ENCODE peak calls at places on chromosomes 16 and 17, in ten cellular contexts. A is glutamatergic neuron; T is HCEC 1CT; K is NCI-H1092 treated with DMSO at 0.1 percent for 48 hours; C is stimulated activated CD4-positive, alpha-beta T cell treated with anti-CD3 and anti-CD28 coated beads, Interleukin-4, amount 100 ng/mL, for 48 hours; P is effector memory CD8-positive, alpha-beta T cell; H is tibial artery; B is GM04503; I is small intestine; E is DMS79 treated with DMSO at 0.1 percent for 48 hours. R is an unnamed sample.

GRCh38 chr16:72961115-72961832 is 86.7 kb downstream of the ZFHX3 start:
- DNase-seq in H (peak), I (peak), C (no peak), P (no peak), T (no peak), B (no peak), K (peak), E (peak), A (peak), R (no peak)

GRCh38 chr17:10200016-10200415 is 1.6 kb upstream of the GAS7 start:
- DNase-seq in I (no peak), K (no peak), C (no peak), E (no peak), P (no peak), B (no peak), A (no peak), H (no peak), T (no peak), R (no peak)

GRCh38 chr16:937723-938122 is 33.1 kb downstream of the LMF1 start:
- DNase-seq in A (no peak), H (no peak), P (no peak), I (peak), B (no peak), T (no peak), C (no peak), E (no peak), K (no peak), R (no peak)

GRCh38 chr16:82857693-82858337 is 231.0 kb downstream of the CDH13 start:
- DNase-seq in C (no peak), K (no peak), I (no peak), B (no peak), A (no peak), H (no peak), P (no peak), T (no peak), E (no peak), R (no peak)

GRCh38 chr16:21156767-21157467 is 1.6 kb upstream of the LDAF1 start:
- DNase-seq in K (peak), I (peak), H (no peak), E (peak), B (no peak), P (no peak), A (peak), T (peak), C (no peak), R (peak)

GRCh38 chr17:72719582-72720493 is 372.6 kb downstream of the SLC39A11 start:
- DNase-seq in T (no peak), E (no peak), K (no peak), H (no peak), A (no peak), I (peak), P (peak), B (no peak), C (peak), R (no peak)

GRCh38 chr16:82761236-82761635 is 134.5 kb downstream of the CDH13 start:
- DNase-seq in E (no peak), T (peak), C (no peak), I (no peak), K (no peak), H (peak), P (no peak), B (peak), A (no peak), R (peak)

GRCh38 chr16:70380205-70380918 is 33.7 kb downstream of the DDX19A start:
- DNase-seq in B (peak), H (no peak), P (peak), C (peak), E (peak), I (peak), A (peak), K (peak), T (peak), R (peak)

GRCh38 chr17:79808763-79809529 is 12.1 kb upstream of the CBX8 start:
- DNase-seq in A (no peak), K (peak), P (no peak), I (peak), C (no peak), E (peak), B (no peak), T (peak), H (no peak), R (no peak)

GRCh38 chr16:14344292-14344691 is 273.2 kb downstream of the MRTFB start:
- DNase-seq in P (no peak), K (no peak), A (no peak), E (no peak), H (no peak), I (no peak), T (no peak), C (no peak), B (no peak), R (no peak)

GRCh38 chr17:43614560-43614959 is 47.2 kb downstream of the MEOX1 start:
- DNase-seq in I (no peak), K (peak), T (no peak), E (peak), B (no peak), P (no peak), C (no peak), H (no peak), A (no peak), R (no peak)

GRCh38 chr16:46857261-46857962 is 26.4 kb upstream of the C16orf87 start:
- DNase-seq in E (peak), T (peak), A (peak), B (no peak), P (no peak), K (peak), H (no peak), I (peak), C (no peak), R (peak)

GRCh38 chr17:63950940-63951907 is 19.1 kb upstream of the CD79B start:
- DNase-seq in T (no peak), C (no peak), H (no peak), I (peak), P (peak), A (no peak), B (no peak), K (no peak), E (no peak), R (no peak)

GRCh38 chr17:71412803-71413202 is 708.0 kb upstream of the SOX9 start:
- DNase-seq in P (no peak), T (peak), H (no peak), C (no peak), B (peak), I (no peak), K (no peak), A (no peak), E (no peak), R (peak)